ENCODE peak calls at places on chromosomes 3 and 15, in nine cellular contexts. One of them, this sample, is unnamed. For H3K36me3 and H3K9me3, the result is how much of the 10 kb centered on the place peaks cover.

GRCh38 chr15:76793162-76793561 is 112.0 kb downstream of the SCAPER start:
- DNase-seq in SK-N-MC: no peak
- DNase-seq in suprapubic skin: no peak
- DNase-seq in uterus: no peak
- DNase-seq in mesenchymal stem cell: no peak
- DNase-seq in gastrocnemius medialis: no peak
- DNase-seq in BE2C: no peak
- DNase-seq in psoas muscle: no peak
- DNase-seq in PC-3: no peak
- DNase-seq in this sample: no peak

GRCh38 chr3:171811913-171812321 is 1.6 kb upstream of the PLD1 start:
- DNase-seq in SK-N-MC: no peak
- DNase-seq in suprapubic skin: no peak
- DNase-seq in uterus: peak
- DNase-seq in mesenchymal stem cell: peak
- DNase-seq in gastrocnemius medialis: no peak
- DNase-seq in BE2C: no peak
- DNase-seq in psoas muscle: peak
- DNase-seq in PC-3: peak
- DNase-seq in this sample: peak

GRCh38 chr3:42014949-42015533 is 53.1 kb upstream of the ULK4 start:
- DNase-seq in SK-N-MC: no peak
- DNase-seq in suprapubic skin: peak
- DNase-seq in uterus: peak
- DNase-seq in mesenchymal stem cell: peak
- DNase-seq in gastrocnemius medialis: peak
- DNase-seq in BE2C: peak
- DNase-seq in psoas muscle: peak
- DNase-seq in PC-3: no peak
- DNase-seq in this sample: no peak

GRCh38 chr3:1717524-1717923 is 381.1 kb upstream of the CNTN4 start:
- DNase-seq in SK-N-MC: no peak
- DNase-seq in suprapubic skin: no peak
- DNase-seq in uterus: no peak
- DNase-seq in mesenchymal stem cell: no peak
- DNase-seq in gastrocnemius medialis: no peak
- DNase-seq in BE2C: no peak
- DNase-seq in psoas muscle: no peak
- DNase-seq in PC-3: no peak
- DNase-seq in this sample: no peak

GRCh38 chr15:40461958-40462357 is 8.8 kb upstream of the CHST14 start:
- DNase-seq in SK-N-MC: no peak
- DNase-seq in suprapubic skin: no peak
- DNase-seq in uterus: no peak
- DNase-seq in mesenchymal stem cell: no peak
- DNase-seq in gastrocnemius medialis: no peak
- DNase-seq in BE2C: no peak
- DNase-seq in psoas muscle: no peak
- DNase-seq in PC-3: no peak
- DNase-seq in this sample: no peak

GRCh38 chr3:61564405-61565059 is 3.2 kb downstream of the PTPRG start:
- DNase-seq in SK-N-MC: no peak
- DNase-seq in suprapubic skin: peak
- DNase-seq in uterus: peak
- DNase-seq in mesenchymal stem cell: peak
- DNase-seq in gastrocnemius medialis: peak
- DNase-seq in BE2C: peak
- DNase-seq in psoas muscle: peak
- DNase-seq in PC-3: no peak
- DNase-seq in this sample: peak

GRCh38 chr3:105398407-105398806 is 31.7 kb downstream of the ALCAM start:
- DNase-seq in SK-N-MC: no peak
- DNase-seq in suprapubic skin: no peak
- DNase-seq in uterus: no peak
- DNase-seq in mesenchymal stem cell: no peak
- DNase-seq in gastrocnemius medialis: no peak
- DNase-seq in BE2C: no peak
- DNase-seq in psoas muscle: no peak
- DNase-seq in PC-3: peak
- DNase-seq in this sample: no peak

GRCh38 chr3:24123596-24123995 is 178.5 kb downstream of the NR1D2 start:
- DNase-seq in SK-N-MC: no peak
- DNase-seq in suprapubic skin: no peak
- DNase-seq in uterus: no peak
- DNase-seq in mesenchymal stem cell: peak
- DNase-seq in gastrocnemius medialis: no peak
- DNase-seq in BE2C: no peak
- DNase-seq in psoas muscle: no peak
- DNase-seq in PC-3: peak
- DNase-seq in this sample: peak

GRCh38 chr15:37824717-37825382 is 109.6 kb upstream of the TMCO5A start:
- DNase-seq in SK-N-MC: no peak
- DNase-seq in suprapubic skin: no peak
- DNase-seq in uterus: no peak
- DNase-seq in mesenchymal stem cell: peak
- DNase-seq in gastrocnemius medialis: no peak
- DNase-seq in BE2C: peak
- DNase-seq in psoas muscle: peak
- DNase-seq in PC-3: peak
- DNase-seq in this sample: peak

GRCh38 chr15:101089579-101090459 is 162.0 kb downstream of the CHSY1 start:
- DNase-seq in SK-N-MC: no peak
- DNase-seq in suprapubic skin: no peak
- DNase-seq in uterus: no peak
- DNase-seq in mesenchymal stem cell: no peak
- DNase-seq in gastrocnemius medialis: no peak
- DNase-seq in BE2C: no peak
- DNase-seq in psoas muscle: no peak
- DNase-seq in PC-3: no peak
- DNase-seq in this sample: no peak

GRCh38 chr3:55362206-55362960 is 124.7 kb downstream of the WNT5A start:
- DNase-seq in SK-N-MC: no peak
- DNase-seq in suprapubic skin: no peak
- DNase-seq in uterus: no peak
- DNase-seq in mesenchymal stem cell: peak
- DNase-seq in gastrocnemius medialis: no peak
- DNase-seq in BE2C: no peak
- DNase-seq in psoas muscle: no peak
- DNase-seq in PC-3: peak
- DNase-seq in this sample: peak

GRCh38 chr3:45329779-45330305 is 58.5 kb upstream of the LARS2 start:
- DNase-seq in SK-N-MC: no peak
- DNase-seq in suprapubic skin: no peak
- DNase-seq in uterus: no peak
- DNase-seq in mesenchymal stem cell: no peak
- DNase-seq in gastrocnemius medialis: no peak
- DNase-seq in BE2C: no peak
- DNase-seq in psoas muscle: no peak
- DNase-seq in PC-3: no peak
- DNase-seq in this sample: no peak

GRCh38 chr3:79258479-79258878 is 509.3 kb downstream of the ROBO1 start:
- DNase-seq in SK-N-MC: no peak
- DNase-seq in suprapubic skin: no peak
- DNase-seq in uterus: no peak
- DNase-seq in mesenchymal stem cell: no peak
- DNase-seq in gastrocnemius medialis: no peak
- DNase-seq in BE2C: no peak
- DNase-seq in psoas muscle: no peak
- DNase-seq in PC-3: no peak
- DNase-seq in this sample: no peak

GRCh38 chr3:23175361-23176073 is 27.6 kb upstream of the UBE2E2 start:
- DNase-seq in SK-N-MC: no peak
- DNase-seq in suprapubic skin: no peak
- DNase-seq in uterus: no peak
- DNase-seq in mesenchymal stem cell: no peak
- DNase-seq in gastrocnemius medialis: no peak
- DNase-seq in BE2C: no peak
- DNase-seq in psoas muscle: no peak
- DNase-seq in PC-3: peak
- DNase-seq in this sample: no peak

GRCh38 chr3:18444597-18445420 is 19.7 kb upstream of the SATB1 start:
- DNase-seq in SK-N-MC: no peak
- DNase-seq in suprapubic skin: peak
- DNase-seq in uterus: peak
- DNase-seq in mesenchymal stem cell: peak
- DNase-seq in gastrocnemius medialis: no peak
- DNase-seq in BE2C: peak
- DNase-seq in psoas muscle: peak
- DNase-seq in PC-3: peak
- DNase-seq in this sample: peak

GRCh38 chr3:45664558-45664957 is 24.6 kb upstream of the SACM1L start:
- DNase-seq in SK-N-MC: no peak
- DNase-seq in suprapubic skin: no peak
- DNase-seq in uterus: no peak
- DNase-seq in mesenchymal stem cell: no peak
- DNase-seq in gastrocnemius medialis: no peak
- DNase-seq in BE2C: no peak
- DNase-seq in psoas muscle: no peak
- DNase-seq in PC-3: no peak
- DNase-seq in this sample: no peak

GRCh38 chr15:43082509-43082908 is 23.3 kb downstream of the UBR1 start:
- DNase-seq in SK-N-MC: no peak
- DNase-seq in suprapubic skin: no peak
- DNase-seq in uterus: no peak
- DNase-seq in mesenchymal stem cell: no peak
- DNase-seq in gastrocnemius medialis: no peak
- DNase-seq in BE2C: no peak
- DNase-seq in psoas muscle: no peak
- DNase-seq in PC-3: no peak
- DNase-seq in this sample: no peak
- H3K36me3 ChIP-seq in SK-N-MC: under half
- H3K36me3 ChIP-seq in suprapubic skin: under half
- H3K36me3 ChIP-seq in uterus: under half
- H3K36me3 ChIP-seq in mesenchymal stem cell: under half
- H3K36me3 ChIP-seq in gastrocnemius medialis: under half
- H3K36me3 ChIP-seq in BE2C: half or more
- H3K36me3 ChIP-seq in psoas muscle: under half
- H3K36me3 ChIP-seq in PC-3: under half
- H3K36me3 ChIP-seq in this sample: under half

DNA sequence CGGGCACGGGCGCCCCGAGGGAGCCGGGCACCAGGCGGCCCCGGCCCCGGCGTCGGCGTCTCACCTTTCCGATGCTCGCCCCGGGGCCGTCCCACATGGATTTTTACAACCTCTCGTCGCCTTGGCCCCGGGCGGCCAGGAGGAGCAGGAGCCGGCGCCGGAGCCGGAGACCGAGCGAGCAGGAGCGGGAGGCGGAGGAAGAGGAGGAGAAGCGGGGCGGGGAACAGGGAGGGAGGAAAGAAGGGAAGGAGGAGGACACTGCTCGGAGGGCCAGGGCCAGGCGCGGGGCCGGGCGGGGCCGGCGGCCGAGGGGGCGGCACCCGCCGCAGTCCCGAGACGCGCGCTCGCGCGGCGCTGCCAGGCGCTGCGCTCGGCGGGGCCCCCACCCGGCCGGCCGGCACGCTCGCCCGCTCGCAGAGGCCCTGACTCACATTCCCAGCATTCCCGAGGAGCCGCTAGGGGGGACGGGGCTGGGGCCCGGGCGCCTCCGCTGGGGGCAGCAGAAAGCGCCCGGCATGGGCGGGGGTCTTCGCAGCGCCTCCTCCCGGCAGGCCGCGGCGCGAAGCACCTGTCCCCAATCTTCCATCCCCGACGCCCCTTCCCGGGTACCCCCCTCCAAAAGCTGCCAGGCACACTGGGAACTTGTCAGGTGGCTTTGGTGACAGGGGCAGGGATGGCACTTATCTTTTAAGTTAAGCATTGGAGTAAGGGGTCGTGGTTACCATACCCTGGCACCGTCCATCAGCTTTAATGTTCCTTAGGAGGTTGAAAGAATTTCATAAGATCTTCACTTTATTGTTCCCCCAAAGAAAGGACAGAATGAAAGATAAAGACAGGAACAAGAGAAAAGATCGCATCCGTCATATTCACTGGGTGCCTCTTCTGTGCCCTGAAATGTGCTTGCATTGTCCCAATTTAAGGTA is at the start of gene ERC2:
- DNase-seq in SK-N-MC: no peak
- DNase-seq in suprapubic skin: no peak
- DNase-seq in uterus: no peak
- DNase-seq in mesenchymal stem cell: peak
- DNase-seq in gastrocnemius medialis: no peak
- DNase-seq in BE2C: peak
- DNase-seq in psoas muscle: peak
- DNase-seq in PC-3: peak
- DNase-seq in this sample: peak
- H3K4me3 ChIP-seq in SK-N-MC: peak
- H3K4me3 ChIP-seq in suprapubic skin: peak
- H3K4me3 ChIP-seq in uterus: peak
- H3K4me3 ChIP-seq in mesenchymal stem cell: peak
- H3K4me3 ChIP-seq in gastrocnemius medialis: peak
- H3K4me3 ChIP-seq in BE2C: peak
- H3K4me3 ChIP-seq in psoas muscle: peak
- H3K4me3 ChIP-seq in PC-3: peak
- H3K4me3 ChIP-seq in this sample: peak

GRCh38 chr3:104281713-104282112 is 1085.0 kb upstream of the ALCAM start:
- DNase-seq in SK-N-MC: no peak
- DNase-seq in suprapubic skin: no peak
- DNase-seq in uterus: no peak
- DNase-seq in mesenchymal stem cell: no peak
- DNase-seq in gastrocnemius medialis: no peak
- DNase-seq in BE2C: no peak
- DNase-seq in psoas muscle: no peak
- DNase-seq in PC-3: no peak
- DNase-seq in this sample: no peak
- H3K9me3 ChIP-seq in SK-N-MC: under half
- H3K9me3 ChIP-seq in suprapubic skin: under half
- H3K9me3 ChIP-seq in uterus: under half
- H3K9me3 ChIP-seq in mesenchymal stem cell: under half
- H3K9me3 ChIP-seq in gastrocnemius medialis: under half
- H3K9me3 ChIP-seq in BE2C: under half
- H3K9me3 ChIP-seq in psoas muscle: under half
- H3K9me3 ChIP-seq in PC-3: under half
- H3K9me3 ChIP-seq in this sample: under half

GRCh38 chr15:80754005-80754404 is 25.2 kb upstream of the CEMIP start:
- DNase-seq in SK-N-MC: no peak
- DNase-seq in suprapubic skin: no peak
- DNase-seq in uterus: no peak
- DNase-seq in mesenchymal stem cell: no peak
- DNase-seq in gastrocnemius medialis: no peak
- DNase-seq in BE2C: no peak
- DNase-seq in psoas muscle: no peak
- DNase-seq in PC-3: no peak
- DNase-seq in this sample: no peak

GRCh38 chr15:80749589-80749988 is 29.6 kb upstream of the CEMIP start:
- DNase-seq in SK-N-MC: no peak
- DNase-seq in suprapubic skin: no peak
- DNase-seq in uterus: no peak
- DNase-seq in mesenchymal stem cell: peak
- DNase-seq in gastrocnemius medialis: no peak
- DNase-seq in BE2C: no peak
- DNase-seq in psoas muscle: no peak
- DNase-seq in PC-3: peak
- DNase-seq in this sample: no peak

GRCh38 chr15:80755884-80756283 is 23.3 kb upstream of the CEMIP start:
- DNase-seq in SK-N-MC: no peak
- DNase-seq in suprapubic skin: no peak
- DNase-seq in uterus: no peak
- DNase-seq in mesenchymal stem cell: no peak
- DNase-seq in gastrocnemius medialis: no peak
- DNase-seq in BE2C: no peak
- DNase-seq in psoas muscle: no peak
- DNase-seq in PC-3: no peak
- DNase-seq in this sample: no peak

GRCh38 chr15:80750591-80750990 is 28.6 kb upstream of the CEMIP start:
- DNase-seq in SK-N-MC: no peak
- DNase-seq in suprapubic skin: no peak
- DNase-seq in uterus: no peak
- DNase-seq in mesenchymal stem cell: no peak
- DNase-seq in gastrocnemius medialis: no peak
- DNase-seq in BE2C: no peak
- DNase-seq in psoas muscle: no peak
- DNase-seq in PC-3: no peak
- DNase-seq in this sample: no peak

GRCh38 chr15:80752204-80752603 is 27.0 kb upstream of the CEMIP start:
- DNase-seq in SK-N-MC: peak
- DNase-seq in suprapubic skin: no peak
- DNase-seq in uterus: no peak
- DNase-seq in mesenchymal stem cell: no peak
- DNase-seq in gastrocnemius medialis: no peak
- DNase-seq in BE2C: no peak
- DNase-seq in psoas muscle: no peak
- DNase-seq in PC-3: no peak
- DNase-seq in this sample: no peak
- H3K36me3 ChIP-seq in SK-N-MC: under half
- H3K36me3 ChIP-seq in suprapubic skin: under half
- H3K36me3 ChIP-seq in uterus: under half
- H3K36me3 ChIP-seq in mesenchymal stem cell: half or more
- H3K36me3 ChIP-seq in gastrocnemius medialis: under half
- H3K36me3 ChIP-seq in BE2C: under half
- H3K36me3 ChIP-seq in psoas muscle: under half
- H3K36me3 ChIP-seq in PC-3: under half
- H3K36me3 ChIP-seq in this sample: under half

This sample was measured in cardiac muscle cell.